ENCODE peak calls at places on chromosomes 5 and 9, in four cellular contexts. Z is endothelial cell of umbilical vein, U is IMR-90, L is K562. K is an unnamed sample. For H3K9me1, the result is how much of the 10 kb centered on the place peaks cover.

GRCh38 chr9:89594811-89595550 is 9.8 kb upstream of the GADD45G start:
- DNase-seq in Z (no peak), U (no peak), L (no peak), K (no peak)

GRCh38 chr9:89400398-89401116 is 82.3 kb downstream of the SECISBP2 start:
- DNase-seq in Z (no peak), U (no peak), L (no peak), K (no peak)

GRCh38 chr9:91162784-91163440 is 198.8 kb downstream of the AUH start:
- DNase-seq in Z (no peak), U (no peak), L (peak), K (no peak)

GRCh38 chr5:138448481-138449398 is 9.9 kb downstream of the REEP2 start:
- DNase-seq in Z (no peak), U (peak), L (no peak), K (no peak)

GRCh38 chr9:17653947-17654346 is 75.1 kb downstream of the SH3GL2 start:
- DNase-seq in Z (no peak), U (no peak), L (no peak), K (no peak)

GRCh38 chr5:74441616-74442015 is 198.9 kb downstream of the ENC1 start:
- DNase-seq in Z (no peak), U (no peak), L (no peak), K (no peak)

GRCh38 chr5:62142351-62142750 is 163.7 kb upstream of the KIF2A start:
- DNase-seq in Z (no peak), U (no peak), L (no peak), K (no peak)

GRCh38 chr9:131237931-131238401 is 38.3 kb downstream of the FAM78A start:
- DNase-seq in Z (peak), U (peak), L (no peak), K (no peak)

GRCh38 chr9:4680750-4681149 is 1.4 kb downstream of the CDC37L1 start:
- DNase-seq in Z (no peak), U (peak), L (no peak), K (no peak)

GRCh38 chr5:57221049-57221568 is 47.2 kb downstream of the GPBP1 start:
- DNase-seq in Z (peak), U (peak), L (peak), K (peak)

GRCh38 chr9:84300271-84300670 is 40.3 kb downstream of the SLC28A3 start:
- DNase-seq in Z (no peak), U (peak), L (no peak), K (peak)

GRCh38 chr5:135029468-135030122 is 4.4 kb downstream of the PITX1 start:
- DNase-seq in Z (no peak), U (no peak), L (no peak), K (no peak)

GRCh38 chr5:167951121-167951520 is 340.3 kb upstream of the WWC1 start:
- DNase-seq in Z (no peak), U (no peak), L (no peak), K (no peak)

GRCh38 chr9:136547508-136548215 is 1.8 kb upstream of the NOTCH1 start:
- DNase-seq in Z (no peak), U (no peak), L (no peak), K (no peak)

GRCh38 chr5:134136221-134136631 is 21.7 kb downstream of the TCF7 start:
- DNase-seq in Z (no peak), U (no peak), L (no peak), K (no peak)

GRCh38 chr9:136267261-136268111 is 21.9 kb upstream of the QSOX2 start:
- DNase-seq in Z (peak), U (peak), L (peak), K (peak)

GRCh38 chr9:28779240-28779639 is 1206.0 kb upstream of the C9orf72 start:
- DNase-seq in Z (no peak), U (no peak), L (no peak), K (no peak)

GRCh38 chr9:16803648-16804047 is 66.8 kb downstream of the BNC2 start:
- DNase-seq in Z (no peak), U (no peak), L (no peak), K (no peak)

GRCh38 chr9:6109571-6109970 is 94.1 kb upstream of the RANBP6 start:
- DNase-seq in Z (no peak), U (peak), L (no peak), K (no peak)

GRCh38 chr5:151051931-151052608 is 28.8 kb downstream of the TNIP1 start:
- DNase-seq in Z (no peak), U (no peak), L (no peak), K (no peak)

GRCh38 chr9:112377087-112377486 is 2.8 kb upstream of the HSDL2 start:
- DNase-seq in Z (no peak), U (no peak), L (no peak), K (no peak)

GRCh38 chr9:1125741-1126140 is 75.6 kb downstream of the DMRT2 start:
- DNase-seq in Z (no peak), U (peak), L (no peak), K (no peak)

GRCh38 chr5:126519637-126520592 is 75.1 kb downstream of the ALDH7A1 start:
- DNase-seq in Z (no peak), U (peak), L (no peak), K (no peak)

GRCh38 chr9:87119328-87119881 is 172.1 kb upstream of the GAS1 start:
- DNase-seq in Z (peak), U (peak), L (no peak), K (no peak)

GRCh38 chr9:1429328-1429727 is 379.2 kb downstream of the DMRT2 start:
- DNase-seq in Z (no peak), U (no peak), L (no peak), K (no peak)

GRCh38 chr9:129138476-129139232 is 27.4 kb downstream of the PTPA start:
- DNase-seq in Z (peak), U (peak), L (no peak), K (no peak)

GRCh38 chr5:176446884-176447537 is 1.2 kb upstream of the FAF2 start:
- DNase-seq in Z (peak), U (no peak), L (peak), K (no peak)

GRCh38 chr5:168227001-168227400 is 64.4 kb upstream of the WWC1 start:
- DNase-seq in Z (peak), U (no peak), L (no peak), K (no peak)

GRCh38 chr9:109499631-109500120 is 1.6 kb upstream of the PTPN3 start:
- DNase-seq in Z (no peak), U (no peak), L (no peak), K (no peak)
- H3K9me1 ChIP-seq in Z (under half), U (under half), L (under half), K (under half)

GRCh38 chr5:178273041-178273440 is 40.4 kb upstream of the PHYKPL start:
- DNase-seq in Z (no peak), U (no peak), L (no peak), K (no peak)

GRCh38 chr5:178271726-178272479 is 39.3 kb upstream of the PHYKPL start:
- DNase-seq in Z (no peak), U (no peak), L (no peak), K (no peak)

GRCh38 chr5:178274826-178275537 is 42.4 kb upstream of the PHYKPL start:
- DNase-seq in Z (no peak), U (no peak), L (no peak), K (no peak)

GRCh38 chr5:178272591-178272990 is 40.0 kb upstream of the PHYKPL start:
- DNase-seq in Z (no peak), U (no peak), L (no peak), K (no peak)

GRCh38 chr5:178273665-178274541 is 41.3 kb upstream of the PHYKPL start:
- DNase-seq in Z (no peak), U (no peak), L (no peak), K (no peak)
- H3K27ac ChIP-seq in Z (no peak), U (no peak), L (no peak), K (no peak)

GRCh38 chr9:127397722-127398647 is 1.0 kb downstream of the SLC2A8 start:
- DNase-seq in Z (peak), U (peak), L (peak), K (no peak)

GRCh38 chr9:127398715-127399400 is 1.9 kb downstream of the SLC2A8 start:
- DNase-seq in Z (no peak), U (no peak), L (no peak), K (no peak)

GRCh38 chr9:127402401-127403090 is 5.6 kb downstream of the SLC2A8 start:
- DNase-seq in Z (no peak), U (no peak), L (no peak), K (no peak)

GRCh38 chr9:127396808-127397721 is at the start of gene SLC2A8:
- DNase-seq in Z (peak), U (peak), L (peak), K (peak)

GRCh38 chr9:127399736-127400269 is 2.8 kb downstream of the SLC2A8 start:
- DNase-seq in Z (no peak), U (no peak), L (no peak), K (no peak)
- H3K9me1 ChIP-seq in Z (under half), U (under half), L (under half), K (under half)

DNA sequence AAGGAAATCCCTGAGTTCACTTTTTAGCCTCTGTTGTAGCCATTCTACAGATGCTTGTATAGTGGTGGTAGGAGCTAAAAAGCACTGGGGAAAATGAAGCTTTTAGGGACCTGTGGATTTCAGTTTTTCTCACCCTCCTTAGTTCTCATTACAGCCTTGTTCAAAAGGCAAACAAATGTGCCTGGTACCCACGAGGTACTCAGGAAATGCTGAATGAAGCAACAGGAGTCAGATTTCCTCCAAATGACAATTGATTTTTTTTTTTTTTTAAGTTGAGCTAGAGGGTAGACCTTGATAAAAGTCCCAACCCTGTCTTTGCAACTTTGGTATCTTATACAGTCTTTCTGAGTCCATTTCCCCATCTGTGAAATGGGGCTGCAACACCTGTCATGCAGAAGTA is 21.3 kb upstream of the TMOD1 start:
- DNase-seq in Z (no peak), U (no peak), L (no peak), K (no peak)
- H3K27ac ChIP-seq in Z (no peak), U (no peak), L (no peak), K (no peak)

DNA sequence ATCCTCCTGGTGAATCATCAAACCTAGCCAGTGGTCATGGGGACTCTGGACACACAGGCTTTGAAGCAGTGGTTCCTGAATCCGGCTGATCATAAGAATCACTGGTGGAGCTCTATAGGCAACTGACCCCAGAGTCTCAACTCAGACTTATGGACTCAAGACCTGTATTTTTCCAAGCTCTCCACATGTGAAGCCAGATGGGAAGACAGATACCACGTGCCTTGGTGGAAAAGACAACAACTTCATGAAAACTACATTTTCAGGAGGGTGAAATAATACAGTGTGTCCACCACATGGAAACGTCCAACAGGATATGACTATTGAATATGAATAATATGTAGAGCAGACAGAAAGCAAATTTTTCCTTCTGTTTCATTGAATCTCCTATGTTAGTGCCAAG is 33.7 kb downstream of the GABRP start:
- DNase-seq in Z (no peak), U (peak), L (no peak), K (no peak)
- H3K9me1 ChIP-seq in Z (under half), U (under half), L (under half), K (under half)

GRCh38 chr9:94899464-94900221 is 173.1 kb downstream of the AOPEP start:
- DNase-seq in Z (no peak), U (no peak), L (no peak), K (no peak)

GRCh38 chr9:94903961-94904421 is 177.5 kb downstream of the AOPEP start:
- DNase-seq in Z (no peak), U (peak), L (no peak), K (no peak)

GRCh38 chr9:94901019-94901363 is 174.5 kb downstream of the AOPEP start:
- DNase-seq in Z (no peak), U (no peak), L (no peak), K (no peak)

GRCh38 chr9:94896512-94896911 is 170.0 kb downstream of the AOPEP start:
- DNase-seq in Z (no peak), U (no peak), L (no peak), K (no peak)

DNA sequence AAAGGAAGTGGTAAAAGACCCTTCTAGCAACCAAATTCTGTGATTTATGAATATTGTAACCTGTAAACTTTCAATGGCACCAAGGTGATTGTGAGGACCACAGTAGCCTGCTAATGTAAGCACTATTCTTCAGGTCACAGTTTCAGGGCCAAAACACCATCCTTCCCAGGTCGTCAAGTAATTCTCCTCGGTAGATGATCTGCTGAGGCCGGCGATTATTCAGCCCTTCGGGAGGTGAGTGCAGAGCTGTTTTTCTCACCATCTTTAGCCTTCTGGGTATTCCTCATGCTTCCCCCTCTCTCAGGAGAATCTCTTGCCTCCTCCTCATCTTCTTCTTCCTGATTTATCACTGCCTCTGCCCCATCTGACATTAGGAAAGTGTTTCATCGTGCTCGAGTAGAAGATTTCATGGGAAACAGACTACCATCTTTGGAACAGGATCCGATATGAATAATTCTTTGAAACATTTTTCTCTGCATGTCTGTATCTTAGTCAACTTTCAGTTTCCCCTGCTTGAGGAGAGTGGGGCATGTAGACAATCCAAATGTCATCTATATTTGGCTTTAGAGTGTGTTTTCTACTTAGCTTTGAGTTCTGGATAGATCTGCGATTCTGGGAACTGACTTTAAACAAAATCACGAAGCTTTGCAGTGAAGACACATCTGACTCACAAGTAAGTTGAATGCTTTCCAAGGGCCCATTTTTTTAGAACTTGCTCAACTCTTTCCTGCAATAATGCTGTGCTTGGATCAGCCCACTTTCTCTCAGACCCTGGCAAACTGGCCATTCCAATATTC is 173.9 kb downstream of the AOPEP start:
- DNase-seq in Z (peak), U (peak), L (no peak), K (no peak)
- H3K27ac ChIP-seq in Z (no peak), U (peak), L (no peak), K (peak)

GRCh38 chr9:134741846-134742245 is 100.2 kb downstream of the COL5A1 start:
- DNase-seq in Z (no peak), U (no peak), L (no peak), K (no peak)
- H3K9me1 ChIP-seq in Z (under half), U (under half), L (under half), K (under half)

DNA sequence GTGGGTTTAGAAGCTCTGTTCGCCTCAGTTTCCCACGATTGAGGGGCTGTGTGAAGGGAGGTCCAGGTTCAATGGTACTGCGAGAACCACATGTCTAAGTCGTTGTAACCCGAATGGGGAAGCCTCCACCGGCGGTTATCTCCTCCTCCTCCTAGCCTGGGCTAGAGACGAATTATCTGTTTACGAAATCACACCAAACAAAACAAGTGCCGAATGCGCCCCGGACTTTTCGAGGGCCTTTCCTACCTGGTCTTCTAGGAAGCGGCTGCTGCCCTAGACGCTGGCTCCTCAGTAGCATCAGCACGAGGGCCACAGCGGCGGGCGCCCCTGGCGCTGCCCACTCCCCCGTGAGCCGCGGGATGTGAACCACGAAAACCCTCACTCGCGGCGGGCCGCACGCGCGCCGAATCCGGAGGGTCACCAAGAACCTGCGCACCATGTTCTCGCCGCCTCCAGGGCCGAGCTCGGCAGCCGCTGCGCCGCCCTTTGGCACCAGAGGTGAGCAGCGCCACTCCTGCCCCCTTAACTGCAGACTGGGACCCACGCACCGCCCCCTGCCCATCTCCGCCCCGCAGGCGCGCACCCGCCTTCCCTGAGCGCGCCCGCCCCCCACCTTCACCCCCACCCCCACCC is at the start of gene CDKN2A:
- DNase-seq in Z (peak), U (peak), L (no peak), K (no peak)
- H3K27ac ChIP-seq in Z (peak), U (peak), L (no peak), K (peak)

GRCh38 chr5:66992547-66992946 is 204.1 kb downstream of the CD180 start:
- DNase-seq in Z (no peak), U (no peak), L (no peak), K (no peak)
- H3K9me1 ChIP-seq in Z (under half), U (under half), L (under half), K (under half)

K was measured in keratinocyte.